ENCODE peak calls at places on chromosomes 6 and 20, in nine cellular contexts. S, G, F, W, T, C, P, M and Y are unnamed samples.
A peak's percentile ranks its signal among the peaks of the same experiment; 100 is the strongest.

GRCh38 chr20:34549291-34549928 is 9.1 kb upstream of the MAP1LC3A start:
- DNase-seq in W (peak; percentile 15), C (no peak), G (no peak), M (peak; percentile 39), F (peak; percentile 39), S (no peak), P (no peak), T (no peak), Y (no peak)

GRCh38 chr6:143451531-143451930 is 926 bp downstream of the PEX3 start:
- DNase-seq in W (no peak), P (no peak), T (no peak), C (no peak), M (peak; percentile 17), S (no peak), F (no peak), G (no peak), Y (no peak)

GRCh38 chr20:46344488-46345162 is 36.3 kb upstream of the CDH22 start:
- DNase-seq in P (no peak), F (no peak), M (no peak), C (no peak), G (no peak), W (no peak), T (no peak), S (peak; percentile 8), Y (no peak)

GRCh38 chr6:33984466-33985332 is 161.2 kb downstream of the GRM4 start:
- DNase-seq in F (no peak), C (peak; percentile 40), T (no peak), M (no peak), G (no peak), S (peak; percentile 55), P (peak; percentile 58), W (no peak), Y (peak; percentile 31)

GRCh38 chr20:20206788-20207187 is 154.5 kb downstream of the CFAP61 start:
- DNase-seq in P (no peak), F (no peak), M (no peak), C (no peak), S (no peak), W (no peak), T (no peak), G (no peak), Y (no peak)

GRCh38 chr20:60389882-60390281 is 431.7 kb downstream of the CDH26 start:
- DNase-seq in W (no peak), C (no peak), P (no peak), G (no peak), F (no peak), S (no peak), M (no peak), T (no peak), Y (no peak)

GRCh38 chr6:112524071-112524470 is 176.9 kb downstream of the RFPL4B start:
- DNase-seq in F (no peak), M (no peak), T (no peak), S (no peak), G (no peak), P (no peak), C (no peak), W (no peak), Y (no peak)

GRCh38 chr6:73079611-73079955 is 145.7 kb downstream of the KHDC1L start:
- DNase-seq in C (no peak), M (peak; percentile 68), P (no peak), F (peak; percentile 83), T (no peak), G (no peak), S (no peak), W (peak; percentile 84), Y (no peak)

GRCh38 chr6:113939825-113940224 is 31.1 kb downstream of the HDAC2 start:
- DNase-seq in T (no peak), W (no peak), M (no peak), F (no peak), G (no peak), C (no peak), S (no peak), P (no peak), Y (no peak)
- H3K36me3 ChIP-seq in T (no peaks in the 10 kb centered on the region), W (peaks cover 26% of the 10 kb centered on the region), M (peaks cover 27% of the 10 kb centered on the region), F (peaks cover 44% of the 10 kb centered on the region), G (peaks cover 57% of the 10 kb centered on the region), C (peaks cover 63% of the 10 kb centered on the region), S (peaks cover 23% of the 10 kb centered on the region), P (peaks cover 77% of the 10 kb centered on the region), Y (peaks cover 73% of the 10 kb centered on the region)

GRCh38 chr6:144742779-144743178 is 457.6 kb downstream of the UTRN start:
- DNase-seq in M (no peak), C (no peak), P (no peak), G (no peak), T (no peak), S (no peak), W (no peak), F (no peak), Y (no peak)

GRCh38 chr6:144737998-144738397 is 452.9 kb downstream of the UTRN start:
- DNase-seq in G (no peak), P (no peak), M (no peak), T (no peak), C (no peak), W (no peak), F (no peak), S (no peak), Y (peak; percentile 33)

GRCh38 chr6:144739873-144740272 is 454.7 kb downstream of the UTRN start:
- DNase-seq in C (no peak), P (no peak), G (no peak), S (no peak), W (no peak), T (no peak), M (no peak), F (no peak), Y (no peak)

GRCh38 chr6:144744720-144745119 is 459.6 kb downstream of the UTRN start:
- DNase-seq in F (no peak), T (no peak), C (no peak), P (no peak), S (no peak), W (no peak), M (no peak), G (no peak), Y (no peak)

DNA sequence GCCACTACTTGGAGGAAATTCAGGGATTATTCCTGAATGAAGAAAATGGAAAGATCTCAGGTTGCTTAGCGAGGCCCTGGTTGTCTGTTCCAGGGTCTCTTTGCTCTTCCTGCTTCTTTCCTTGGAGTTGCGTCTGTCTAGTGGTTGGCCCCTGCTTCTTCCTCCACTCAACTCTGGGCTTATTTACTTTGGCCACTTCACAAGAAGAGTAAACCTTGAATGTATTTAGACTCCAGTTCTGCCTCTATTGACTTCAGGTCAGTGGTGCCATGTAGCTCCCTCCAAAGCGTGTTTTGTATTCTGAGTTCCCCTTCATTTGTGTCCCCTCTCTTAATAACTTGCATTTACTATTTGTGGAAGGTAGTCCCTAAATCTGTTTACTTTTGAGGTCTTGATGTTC is 456.5 kb downstream of the UTRN start:
- DNase-seq in S (no peak), W (no peak), F (no peak), G (no peak), P (no peak), M (no peak), T (no peak), C (no peak), Y (no peak)
- H3K27ac ChIP-seq in S (no peak overlapping the region), W (no peak overlapping the region), F (no peak overlapping the region), G (no peak overlapping the region), P (no peak overlapping the region), M (no peak overlapping the region), T (no peak overlapping the region), C (no peak overlapping the region), Y (no peak overlapping the region)

DNA sequence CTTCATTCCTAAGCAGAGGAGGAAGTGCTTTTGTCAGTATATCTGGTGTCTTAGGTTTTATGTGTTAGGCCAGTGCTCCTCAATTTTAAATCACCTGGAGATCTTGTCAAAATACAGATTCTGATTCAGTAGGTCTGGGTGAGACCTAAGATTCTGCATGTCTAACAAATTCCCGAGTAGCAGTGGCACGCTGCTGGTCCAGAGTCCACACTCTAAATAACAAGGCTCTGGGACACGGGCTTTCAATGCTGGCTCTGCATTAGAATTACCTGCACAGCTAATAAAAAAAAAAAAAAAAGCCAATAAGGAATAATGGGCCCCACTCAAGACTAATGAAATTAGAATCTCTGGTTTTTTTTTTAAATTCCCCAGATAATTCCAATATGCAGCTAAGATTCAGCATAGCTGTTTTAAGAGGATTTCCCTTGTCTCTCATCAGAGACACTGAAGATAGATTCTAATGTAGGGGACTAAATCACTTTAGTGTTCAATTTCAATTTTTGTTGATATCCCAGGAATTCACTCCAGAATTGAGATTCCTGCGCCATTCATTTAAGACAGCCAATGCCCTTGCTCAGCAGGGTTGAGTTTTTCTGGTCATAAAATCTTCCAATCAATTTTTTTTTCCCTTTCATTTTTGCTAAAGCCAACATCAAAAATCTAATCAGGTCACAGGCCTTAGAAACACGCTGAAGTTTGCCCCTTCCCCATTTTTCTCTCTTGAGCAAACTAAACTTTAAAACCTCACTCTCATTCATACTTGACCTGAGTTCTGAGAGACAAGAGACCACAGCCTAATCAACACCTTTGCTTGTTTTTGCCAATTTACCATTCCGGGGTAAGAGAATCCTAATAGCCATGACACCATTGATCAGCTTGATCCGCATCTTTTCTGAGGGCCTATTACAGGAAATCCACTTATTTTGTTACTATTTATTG is 2.4 kb downstream of the TDP2 start:
- DNase-seq in T (no peak), F (no peak), W (no peak), C (no peak), P (no peak), M (no peak), S (no peak), G (no peak), Y (no peak)
- H3K4me3 ChIP-seq in T (no peak overlapping the region), F (no peak overlapping the region), W (no peak overlapping the region), C (no peak overlapping the region), P (no peak overlapping the region), M (no peak overlapping the region), S (peak overlapping the region; percentile 100), G (no peak overlapping the region), Y (no peak overlapping the region)

GRCh38 chr20:63277466-63278272 is 5.1 kb downstream of the ARFGAP1 start:
- DNase-seq in G (no peak), C (no peak), P (no peak), W (no peak), M (no peak), S (no peak), F (no peak), T (no peak), Y (no peak)

GRCh38 chr20:63279931-63280330 is 7.3 kb downstream of the ARFGAP1 start:
- DNase-seq in G (no peak), C (no peak), M (no peak), T (no peak), F (no peak), S (no peak), W (no peak), P (no peak), Y (no peak)

GRCh38 chr20:63280371-63280770 is 7.8 kb downstream of the ARFGAP1 start:
- DNase-seq in M (no peak), C (no peak), T (no peak), F (no peak), S (no peak), P (no peak), W (no peak), G (no peak), Y (no peak)

GRCh38 chr20:63276956-63277355 is 4.3 kb downstream of the ARFGAP1 start:
- DNase-seq in T (no peak), P (no peak), C (no peak), G (no peak), M (no peak), W (no peak), S (no peak), F (no peak), Y (no peak)

DNA sequence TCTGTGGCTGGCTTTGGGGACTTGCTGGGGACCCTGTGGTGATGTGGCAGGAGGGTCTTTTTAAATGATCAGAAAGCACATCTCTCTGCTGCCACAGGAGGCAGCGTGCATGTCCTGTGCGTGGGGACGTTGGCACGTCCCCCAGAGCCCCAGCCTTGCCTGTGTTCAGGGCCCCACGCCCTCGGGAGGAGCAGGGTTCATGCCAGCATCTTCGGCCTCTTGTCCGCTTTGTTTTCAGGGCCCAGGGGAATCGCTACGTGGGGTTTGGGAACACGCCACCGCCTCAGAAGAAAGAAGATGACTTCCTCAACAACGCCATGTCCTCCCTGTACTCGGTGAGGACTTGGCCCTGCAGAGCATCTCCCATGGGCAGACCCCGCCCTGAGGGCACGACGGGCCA is 6.0 kb downstream of the ARFGAP1 start:
- DNase-seq in S (peak; percentile 59), G (no peak), T (no peak), P (no peak), C (no peak), M (no peak), F (no peak), W (no peak), Y (no peak)
- H3K36me3 ChIP-seq in S (peaks cover 10% of the 10 kb centered on the region), G (peaks cover 76% of the 10 kb centered on the region), T (peaks cover 14% of the 10 kb centered on the region), P (peaks cover 62% of the 10 kb centered on the region), C (peaks cover 74% of the 10 kb centered on the region), M (peaks cover 7% of the 10 kb centered on the region), F (peaks cover 34% of the 10 kb centered on the region), W (peaks cover 73% of the 10 kb centered on the region), Y (peaks cover 60% of the 10 kb centered on the region)